ENCODE peak calls at places on chromosomes 13 and 19, in seven cellular contexts. E is left lung, B is WTC11, T is RPMI8226, J is H54, A is foreskin keratinocyte, Y is endodermal cell. G is an unnamed sample.

GRCh38 chr19:56594783-56595547 is at the start of gene ZNF71:
- DNase-seq in E (peak; percentile 89), B (peak; percentile 93), T (peak; percentile 90), J (peak; percentile 99), A (peak; percentile 54), Y (peak; percentile 97), G (peak; percentile 88)

GRCh38 chr13:44796597-44797517 is 192.4 kb downstream of the NUFIP1 start:
- DNase-seq in E (no peak), B (no peak), T (no peak), J (no peak), A (no peak), Y (no peak), G (no peak)

GRCh38 chr19:42176990-42177685 is 40.3 kb downstream of the DEDD2 start:
- DNase-seq in E (peak; percentile 71), B (peak; percentile 85), T (peak; percentile 74), J (peak; percentile 86), A (no peak), Y (peak; percentile 91), G (peak; percentile 68)

GRCh38 chr19:29760752-29761502 is 45.9 kb upstream of the C19orf12 start:
- DNase-seq in E (no peak), B (no peak), T (no peak), J (no peak), A (no peak), Y (no peak), G (no peak)

GRCh38 chr13:113977976-113978375 is 4.1 kb upstream of the C13orf46 start:
- DNase-seq in E (peak; percentile 13), B (peak; percentile 4), T (no peak), J (no peak), A (no peak), Y (no peak), G (no peak)

GRCh38 chr13:79401259-79402071 is 4.6 kb downstream of the RBM26 start:
- DNase-seq in E (no peak), B (no peak), T (peak; percentile 47), J (no peak), A (no peak), Y (no peak), G (no peak)

GRCh38 chr19:55369651-55370304 is 485 bp downstream of the IL11 start:
- DNase-seq in E (no peak), B (peak; percentile 82), T (no peak), J (peak; percentile 99), A (peak; percentile 52), Y (peak; percentile 95), G (peak; percentile 19)

GRCh38 chr13:59883885-59884284 is 279.8 kb downstream of the DIAPH3 start:
- DNase-seq in E (no peak), B (no peak), T (no peak), J (no peak), A (no peak), Y (no peak), G (no peak)

GRCh38 chr13:99435116-99435515 is 66.2 kb upstream of the TM9SF2 start:
- DNase-seq in E (no peak), B (no peak), T (no peak), J (no peak), A (no peak), Y (no peak), G (no peak)

GRCh38 chr19:8355631-8356402 is 8.1 kb upstream of the ANGPTL4 start:
- DNase-seq in E (peak; percentile 70), B (no peak), T (peak; percentile 37), J (peak; percentile 78), A (peak; percentile 78), Y (no peak), G (no peak)

GRCh38 chr13:24141333-24141910 is 19.1 kb upstream of the SPATA13 start:
- DNase-seq in E (no peak), B (no peak), T (no peak), J (no peak), A (no peak), Y (peak; percentile 85), G (no peak)

G was measured in stimulated activated CD8-positive, alpha-beta memory T cell treated with anti-CD3 and anti-CD28 coated beads, Interleukin-4, amount 100 ng/mL, for 24 hours.